ENCODE peak calls at places on chromosomes 12 and 14, in four cellular contexts. Z is IMR-90, C is GM12878, T is K562. K is an unnamed sample.

GRCh38 chr14:103725739-103726395 is 10.3 kb downstream of the ZFYVE21 start:
- DNase-seq in Z (no peak), C (no peak), T (no peak), K (no peak)

GRCh38 chr14:104244221-104245011 is 106.0 kb downstream of the KIF26A start:
- DNase-seq in Z (no peak), C (no peak), T (no peak), K (no peak)

GRCh38 chr14:64947710-64948611 is 5.4 kb upstream of the GPX2 start:
- DNase-seq in T (no peak), C (no peak), Z (no peak), K (no peak)

GRCh38 chr12:26176725-26177124 is 18.6 kb upstream of the SSPN start:
- DNase-seq in T (no peak), Z (no peak), C (no peak), K (no peak)

GRCh38 chr14:35687335-35687939 is 121.7 kb downstream of the RALGAPA1 start:
- DNase-seq in Z (peak; percentile 68), C (peak; percentile 2), T (peak; percentile 55), K (peak; percentile 62)

GRCh38 chr12:39935275-39935674 is 170.6 kb downstream of the SLC2A13 start:
- DNase-seq in Z (peak; percentile 44), C (no peak), T (no peak), K (peak; percentile 22)

GRCh38 chr12:64779349-64779974 is 20.3 kb upstream of the GNS start:
- DNase-seq in C (no peak), Z (no peak), T (no peak), K (no peak)

GRCh38 chr14:65098586-65098985 is 3.7 kb downstream of the MAX start:
- DNase-seq in T (no peak), Z (peak; percentile 46), C (peak; percentile 37), K (peak; percentile 61)

GRCh38 chr12:125657681-125658080 is 592.4 kb downstream of the AACS start:
- DNase-seq in T (no peak), C (no peak), Z (no peak), K (no peak)

GRCh38 chr14:65776193-65776592 is 363.7 kb downstream of the FUT8 start:
- DNase-seq in T (no peak), C (no peak), Z (no peak), K (no peak)

GRCh38 chr12:1662761-1663439 is 28.0 kb upstream of the ADIPOR2 start:
- DNase-seq in T (peak; percentile 76), C (no peak), Z (no peak), K (no peak)

GRCh38 chr14:34792593-34792992 is 78.2 kb upstream of the CFL2 start:
- DNase-seq in C (no peak), Z (no peak), T (no peak), K (no peak)

GRCh38 chr12:62632521-62632920 is 165.9 kb downstream of the MON2 start:
- DNase-seq in C (no peak), T (no peak), Z (no peak), K (peak; percentile 8)

GRCh38 chr14:22613091-22613695 is 15.1 kb downstream of the ABHD4 start:
- DNase-seq in T (no peak), Z (no peak), C (no peak), K (peak; percentile 34)

GRCh38 chr12:104703372-104703771 is 246.6 kb downstream of the CHST11 start:
- DNase-seq in Z (no peak), T (no peak), C (no peak), K (no peak)

GRCh38 chr14:96098309-96098998 is 59.3 kb downstream of the C14orf132 start:
- DNase-seq in Z (peak; percentile 71), T (peak; percentile 24), C (peak; percentile 7), K (peak; percentile 24)

GRCh38 chr14:70188608-70189540 is at the start of gene SLC8A3:
- DNase-seq in C (no peak), Z (peak; percentile 37), T (no peak), K (peak; percentile 35)

GRCh38 chr14:36514278-36515104 is 5.5 kb downstream of the NKX2-1 start:
- DNase-seq in Z (no peak), T (no peak), C (no peak), K (no peak)

GRCh38 chr12:95169368-95169767 is 47.9 kb downstream of the FGD6 start:
- DNase-seq in Z (peak; percentile 92), T (peak; percentile 72), C (no peak), K (peak; percentile 96)

GRCh38 chr12:89225808-89226368 is 126.4 kb downstream of the DUSP6 start:
- DNase-seq in T (no peak), C (no peak), Z (peak; percentile 93), K (peak; percentile 64)

GRCh38 chr12:2805146-2805525 is 7.3 kb upstream of the ITFG2 start:
- DNase-seq in C (no peak), Z (peak; percentile 67), T (no peak), K (no peak)

GRCh38 chr12:32921397-32921796 is 24.8 kb upstream of the PKP2 start:
- DNase-seq in C (no peak), T (no peak), Z (no peak), K (peak; percentile 42)

GRCh38 chr12:117007618-117008017 is 91.6 kb downstream of the TESC start:
- DNase-seq in Z (no peak), C (no peak), T (no peak), K (no peak)

GRCh38 chr14:22478670-22479069 is 110.4 kb downstream of the DAD1 start:
- DNase-seq in Z (no peak), T (no peak), C (no peak), K (no peak)

GRCh38 chr12:104643921-104644669 is 187.3 kb downstream of the CHST11 start:
- DNase-seq in C (peak; percentile 43), T (no peak), Z (no peak), K (peak; percentile 23)

GRCh38 chr12:81208193-81208946 is 130.5 kb downstream of the ACSS3 start:
- DNase-seq in Z (no peak), C (no peak), T (no peak), K (peak; percentile 87)

GRCh38 chr12:47904647-47905312 is at the start of gene VDR:
- DNase-seq in C (no peak), Z (peak; percentile 65), T (peak; percentile 76), K (peak; percentile 61)

GRCh38 chr14:102579696-102580551 is 12.5 kb upstream of the RCOR1 start:
- DNase-seq in Z (peak; percentile 76), T (no peak), C (no peak), K (no peak)

GRCh38 chr12:21330682-21331253 is 3.9 kb downstream of the SLCO1A2 start:
- DNase-seq in C (no peak), Z (peak; percentile 0), T (no peak), K (no peak)

GRCh38 chr12:124660846-124661245 is 93.4 kb upstream of the NCOR2 start:
- DNase-seq in C (no peak), Z (no peak), T (no peak), K (no peak)

GRCh38 chr12:24562761-24563392 is 386.0 kb downstream of the BCAT1 start:
- DNase-seq in C (no peak), T (no peak), Z (peak; percentile 54), K (peak; percentile 64)

GRCh38 chr12:106671840-106672239 is 89.0 kb downstream of the RFX4 start:
- DNase-seq in T (no peak), Z (no peak), C (no peak), K (no peak)

DNA sequence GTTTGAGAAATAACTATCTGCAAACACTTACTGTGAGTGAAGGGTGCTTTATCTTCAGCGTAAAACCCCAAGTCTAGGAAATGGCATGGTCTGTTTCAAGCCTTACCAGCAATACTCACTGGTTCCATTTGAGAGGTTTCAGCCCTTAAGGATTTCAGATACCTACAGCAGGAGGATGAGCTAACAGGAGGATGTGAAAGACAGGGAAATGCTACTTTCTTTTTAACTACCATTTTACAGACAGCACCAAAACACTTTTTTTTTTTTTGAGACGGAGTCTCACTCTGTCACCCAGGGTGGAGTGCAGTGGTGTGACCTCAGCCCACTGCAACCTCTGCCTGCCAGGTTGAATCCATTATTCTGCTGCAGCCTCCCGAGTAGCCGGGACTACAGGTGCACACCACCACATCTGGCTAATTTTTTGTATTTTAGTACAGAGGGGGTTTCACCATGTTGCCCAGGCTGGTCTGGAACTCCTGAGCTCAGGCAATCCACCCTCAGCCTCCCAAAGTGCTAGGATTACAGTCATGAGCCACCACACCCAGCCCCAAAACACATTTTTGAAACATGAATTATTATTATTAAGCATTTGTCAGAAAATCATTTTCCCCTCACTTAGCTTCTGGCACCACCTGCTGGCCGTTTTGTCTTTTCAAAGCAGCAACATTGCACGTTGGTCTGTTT is 4.6 kb downstream of the MTRFR start:
- DNase-seq in Z (peak; percentile 64), C (peak; percentile 62), T (peak; percentile 75), K (peak; percentile 69)
- TF ChIP-seq FOS in Z (no peak), C (no peak), T (no peak), K (no peak)

GRCh38 chr14:94638961-94639817 is 27.0 kb downstream of the SERPINA3 start:
- DNase-seq in C (no peak), Z (no peak), T (no peak), K (no peak)
- TF ChIP-seq FOS in C (no peak), Z (no peak), T (no peak), K (no peak)

GRCh38 chr14:94382099-94382498 is 6.3 kb downstream of the SERPINA1 start:
- DNase-seq in Z (no peak), T (no peak), C (no peak), K (no peak)

GRCh38 chr14:94382684-94383663 is 5.4 kb downstream of the SERPINA1 start:
- DNase-seq in Z (no peak), T (no peak), C (no peak), K (no peak)

GRCh38 chr14:94379291-94380224 is 8.8 kb downstream of the SERPINA1 start:
- DNase-seq in C (no peak), Z (no peak), T (no peak), K (no peak)

GRCh38 chr14:94380225-94381148 is 7.9 kb downstream of the SERPINA1 start:
- DNase-seq in Z (no peak), T (no peak), C (no peak), K (no peak)

DNA sequence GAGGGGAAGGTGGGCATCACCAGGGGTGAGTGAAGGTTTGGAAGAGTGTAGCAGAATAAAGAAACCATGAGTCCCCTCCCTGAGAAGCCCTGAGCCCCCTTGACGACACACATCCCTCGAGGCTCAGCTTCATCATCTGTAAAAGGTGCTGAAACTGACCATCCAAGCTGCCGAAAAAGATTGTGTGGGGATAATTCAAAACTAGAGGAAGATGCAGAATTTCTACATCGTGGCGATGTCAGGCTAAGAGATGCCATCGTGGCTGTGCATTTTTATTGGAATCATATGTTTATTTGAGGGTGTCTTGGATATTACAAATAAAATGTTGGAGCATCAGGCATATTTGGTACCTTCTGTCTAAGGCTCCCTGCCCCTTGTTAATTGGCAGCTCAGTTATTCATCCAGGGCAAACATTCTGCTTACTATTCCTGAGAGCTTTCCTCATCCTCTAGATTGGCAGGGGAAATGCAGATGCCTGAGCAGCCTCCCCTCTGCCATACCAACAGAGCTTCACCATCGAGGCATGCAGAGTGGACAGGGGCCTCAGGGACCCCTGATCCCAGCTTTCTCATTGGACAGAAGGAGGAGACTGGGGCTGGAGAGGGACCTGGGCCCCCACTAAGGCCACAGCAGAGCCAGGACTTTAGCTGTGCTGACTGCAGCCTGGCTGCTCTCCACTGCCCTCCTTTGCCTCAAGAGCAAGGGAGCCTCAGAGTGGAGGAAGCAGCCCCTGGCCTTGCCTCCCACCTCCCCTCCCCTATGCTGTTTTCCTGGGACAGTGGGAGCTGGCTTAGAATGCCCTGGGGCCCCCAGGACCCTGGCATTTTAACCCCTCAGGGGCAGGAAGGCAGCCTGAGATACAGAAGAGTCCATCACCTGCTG is 7.0 kb downstream of the SERPINA1 start:
- DNase-seq in C (no peak), Z (no peak), T (no peak), K (no peak)
- TF ChIP-seq FOS in C (no peak), Z (no peak), T (no peak), K (no peak)

GRCh38 chr12:15700595-15700994 is 88.6 kb downstream of the EPS8 start:
- DNase-seq in C (peak; percentile 46), Z (peak; percentile 95), T (peak; percentile 4), K (peak; percentile 93)
- TF ChIP-seq FOS in C (no peak), Z (peak; percentile 87), T (no peak), K (peak; percentile 94)